ENCODE peak calls at places on chromosome X, in seven cellular contexts. Q is lower lobe of right lung, K is right atrium auricular region, O is AG10803, U is ovary, N is astrocyte of the spinal cord, H is aorta. P is an unnamed sample.

GRCh38 chrX:46588263-46588662 is 14.7 kb downstream of the CHST7 start:
- DNase-seq in Q (no peak), K (peak), O (peak), U (no peak), N (peak), H (no peak), P (no peak)

GRCh38 chrX:70452143-70452733 is 7.6 kb downstream of the DLG3 start:
- DNase-seq in Q (peak), K (no peak), O (peak), U (peak), N (no peak), H (peak), P (no peak)

GRCh38 chrX:131262738-131263679 is 26.1 kb downstream of the IGSF1 start:
- DNase-seq in Q (no peak), K (no peak), O (no peak), U (no peak), N (no peak), H (no peak), P (no peak)

GRCh38 chrX:131059231-131059630 is 1.1 kb downstream of the ARHGAP36 start:
- DNase-seq in Q (no peak), K (no peak), O (no peak), U (no peak), N (no peak), H (no peak), P (no peak)

GRCh38 chrX:69299271-69299670 is 134.0 kb upstream of the PJA1 start:
- DNase-seq in Q (no peak), K (no peak), O (no peak), U (no peak), N (no peak), H (no peak), P (no peak)

GRCh38 chrX:129235903-129236302 is 287.4 kb downstream of the SMARCA1 start:
- DNase-seq in Q (no peak), K (no peak), O (no peak), U (no peak), N (no peak), H (no peak), P (no peak)

GRCh38 chrX:148416931-148417330 is 83.5 kb upstream of the AFF2 start:
- DNase-seq in Q (no peak), K (no peak), O (peak), U (no peak), N (peak), H (no peak), P (no peak)

GRCh38 chrX:69232945-69233344 is 67.7 kb upstream of the PJA1 start:
- DNase-seq in Q (no peak), K (no peak), O (no peak), U (no peak), N (no peak), H (no peak), P (no peak)

GRCh38 chrX:136028383-136028984 is 43.2 kb downstream of the SLC9A6 start:
- DNase-seq in Q (no peak), K (no peak), O (peak), U (no peak), N (peak), H (no peak), P (peak)

GRCh38 chrX:107776649-107777535 is 641 bp upstream of the NCBP2L start:
- DNase-seq in Q (peak), K (peak), O (peak), U (peak), N (peak), H (peak), P (peak)
- H3K4me3 ChIP-seq in Q (peak), K (peak), O (peak), U (peak), N (peak), H (peak), P (peak)

GRCh38 chrX:75648803-75649588 is 126.2 kb upstream of the ZDHHC15 start:
- DNase-seq in Q (no peak), K (no peak), O (no peak), U (no peak), N (no peak), H (no peak), P (no peak)
- H3K4me3 ChIP-seq in Q (no peak), K (no peak), O (no peak), U (no peak), N (no peak), H (no peak), P (no peak)

GRCh38 chrX:72005046-72005445 is 94.4 kb downstream of the NHSL2 start:
- DNase-seq in Q (no peak), K (no peak), O (no peak), U (no peak), N (no peak), H (no peak), P (no peak)

GRCh38 chrX:72001906-72002305 is 91.3 kb downstream of the NHSL2 start:
- DNase-seq in Q (no peak), K (no peak), O (no peak), U (no peak), N (no peak), H (no peak), P (no peak)

GRCh38 chrX:72002886-72003285 is 92.2 kb downstream of the NHSL2 start:
- DNase-seq in Q (no peak), K (no peak), O (peak), U (no peak), N (peak), H (no peak), P (no peak)

GRCh38 chrX:72006461-72006860 is 95.8 kb downstream of the NHSL2 start:
- DNase-seq in Q (no peak), K (no peak), O (no peak), U (no peak), N (no peak), H (no peak), P (no peak)

GRCh38 chrX:72003811-72004750 is 93.4 kb downstream of the NHSL2 start:
- DNase-seq in Q (no peak), K (peak), O (peak), U (peak), N (peak), H (peak), P (peak)
- H3K4me3 ChIP-seq in Q (no peak), K (no peak), O (peak), U (no peak), N (no peak), H (no peak), P (no peak)

GRCh38 chrX:79365591-79365990 is 1.5 kb downstream of the ITM2A start:
- DNase-seq in Q (no peak), K (no peak), O (no peak), U (no peak), N (no peak), H (no peak), P (no peak)

GRCh38 chrX:79366888-79367749 is at the start of gene ITM2A:
- DNase-seq in Q (peak), K (peak), O (no peak), U (peak), N (no peak), H (peak), P (no peak)

GRCh38 chrX:79364306-79364705 is 2.8 kb downstream of the ITM2A start:
- DNase-seq in Q (no peak), K (no peak), O (no peak), U (no peak), N (no peak), H (no peak), P (no peak)

GRCh38 chrX:79367907-79368306 is 773 bp upstream of the ITM2A start:
- DNase-seq in Q (no peak), K (no peak), O (no peak), U (no peak), N (no peak), H (no peak), P (no peak)

DNA sequence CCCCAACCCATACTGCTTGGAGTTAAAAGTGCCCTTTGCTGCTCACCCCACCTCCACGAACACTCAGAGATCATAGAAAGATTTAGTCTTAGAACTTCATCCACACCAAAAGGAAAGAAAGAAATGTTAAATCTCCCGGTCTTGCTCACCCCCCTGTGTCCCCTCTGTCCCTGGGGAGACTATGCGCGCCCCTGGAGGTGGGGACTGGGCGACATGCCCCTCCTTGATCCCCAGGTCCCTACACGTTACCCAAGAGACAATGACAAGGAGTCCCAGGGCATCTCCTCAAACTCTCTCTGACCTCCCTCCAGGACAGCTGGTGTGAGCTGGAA is 612 bp downstream of the ITM2A start:
- DNase-seq in Q (no peak), K (no peak), O (no peak), U (no peak), N (no peak), H (no peak), P (no peak)
- H3K4me3 ChIP-seq in Q (peak), K (peak), O (no peak), U (peak), N (peak), H (peak), P (no peak)

GRCh38 chrX:51484616-51485015 is 11.8 kb downstream of the NUDT11 start:
- DNase-seq in Q (no peak), K (no peak), O (no peak), U (no peak), N (no peak), H (no peak), P (no peak)
- H3K4me3 ChIP-seq in Q (no peak), K (no peak), O (no peak), U (no peak), N (no peak), H (no peak), P (no peak)

GRCh38 chrX:78950157-78950556 is 5.0 kb downstream of the P2RY10 start:
- DNase-seq in Q (no peak), K (no peak), O (no peak), U (no peak), N (no peak), H (no peak), P (no peak)
- H3K4me3 ChIP-seq in Q (no peak), K (no peak), O (no peak), U (no peak), N (no peak), H (no peak), P (no peak)

DNA sequence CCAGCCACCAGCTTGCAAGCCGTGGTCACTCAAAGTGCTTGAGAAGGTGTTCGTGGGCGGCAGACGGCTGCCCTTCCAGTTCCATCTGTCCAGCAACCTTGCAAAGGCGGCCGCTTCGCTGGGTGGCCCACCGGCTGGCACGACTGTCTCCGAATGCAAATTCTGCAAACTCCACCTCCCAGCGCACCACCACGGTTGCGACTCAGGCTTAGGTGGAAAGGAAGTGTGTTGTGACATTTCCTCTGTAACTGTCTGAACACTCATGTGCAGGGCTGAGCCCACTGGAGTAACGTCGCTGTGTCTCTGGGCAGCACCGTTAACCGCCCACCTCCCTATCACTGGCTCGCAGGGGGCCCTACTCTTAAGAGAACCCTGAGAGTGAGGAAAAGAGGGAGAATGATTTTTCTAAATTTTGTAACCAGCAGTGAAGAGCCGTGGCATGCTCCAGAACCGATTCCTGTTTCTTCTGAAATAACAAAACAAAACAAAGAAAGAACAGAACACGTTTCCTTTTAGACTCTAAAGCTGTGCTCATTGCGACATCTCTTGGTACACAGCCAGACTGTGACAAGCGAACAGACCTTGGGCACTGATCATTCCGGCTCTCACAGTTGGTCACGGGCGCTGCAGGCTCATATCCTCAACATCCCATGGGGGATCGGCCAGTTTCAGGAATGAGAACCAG is at the start of gene P2RY8:
- DNase-seq in Q (peak), K (peak), O (peak), U (peak), N (no peak), H (no peak), P (no peak)
- H3K4me3 ChIP-seq in Q (peak), K (peak), O (no peak), U (no peak), N (no peak), H (no peak), P (no peak)

GRCh38 chrX:39654183-39654925 is 443.4 kb downstream of the BCOR start:
- DNase-seq in Q (no peak), K (no peak), O (no peak), U (no peak), N (no peak), H (no peak), P (no peak)
- H3K4me3 ChIP-seq in Q (no peak), K (no peak), O (no peak), U (no peak), N (no peak), H (no peak), P (no peak)

GRCh38 chrX:153644356-153645125 is 2.5 kb upstream of the DUSP9 start:
- DNase-seq in Q (no peak), K (no peak), O (no peak), U (peak), N (no peak), H (peak), P (no peak)
- H3K4me3 ChIP-seq in Q (no peak), K (no peak), O (no peak), U (no peak), N (no peak), H (no peak), P (no peak)

P was measured in AG09309.